ENCODE peak calls at places on chromosomes 3 and 15, in eight cellular contexts. One of them, this sample, is unnamed.

GRCh38 chr3:4376499-4376898 is 73.3 kb downstream of the SETMAR start:
- DNase-seq in astrocyte of the spinal cord: no peak
- DNase-seq in adrenal gland: no peak
- DNase-seq in HL-60: no peak
- DNase-seq in kidney: no peak
- DNase-seq in GM13976: no peak
- DNase-seq in BJ: no peak
- DNase-seq in fibroblast of villous mesenchyme: no peak
- DNase-seq in this sample: no peak

GRCh38 chr3:12656850-12657249 is 7.1 kb downstream of the RAF1 start:
- DNase-seq in adrenal gland: peak
- DNase-seq in kidney: no peak
- DNase-seq in HL-60: no peak
- DNase-seq in GM13976: no peak
- DNase-seq in BJ: no peak
- DNase-seq in fibroblast of villous mesenchyme: no peak
- DNase-seq in astrocyte of the spinal cord: no peak
- DNase-seq in this sample: no peak

GRCh38 chr15:43168192-43169107 is 16.8 kb upstream of the CCNDBP1 start:
- DNase-seq in fibroblast of villous mesenchyme: no peak
- DNase-seq in adrenal gland: no peak
- DNase-seq in GM13976: no peak
- DNase-seq in kidney: no peak
- DNase-seq in HL-60: no peak
- DNase-seq in BJ: no peak
- DNase-seq in astrocyte of the spinal cord: peak
- DNase-seq in this sample: no peak

GRCh38 chr3:121660356-121661171 is at the start of gene HCLS1:
- DNase-seq in fibroblast of villous mesenchyme: peak
- DNase-seq in kidney: peak
- DNase-seq in GM13976: peak
- DNase-seq in BJ: no peak
- DNase-seq in adrenal gland: peak
- DNase-seq in astrocyte of the spinal cord: no peak
- DNase-seq in HL-60: peak
- DNase-seq in this sample: peak

GRCh38 chr15:66389859-66390382 is 3.2 kb downstream of the MAP2K1 start:
- DNase-seq in BJ: no peak
- DNase-seq in adrenal gland: no peak
- DNase-seq in astrocyte of the spinal cord: no peak
- DNase-seq in kidney: no peak
- DNase-seq in fibroblast of villous mesenchyme: no peak
- DNase-seq in GM13976: no peak
- DNase-seq in HL-60: no peak
- DNase-seq in this sample: peak

GRCh38 chr15:42712584-42712983 is 24.3 kb downstream of the CDAN1 start:
- DNase-seq in kidney: no peak
- DNase-seq in fibroblast of villous mesenchyme: no peak
- DNase-seq in GM13976: no peak
- DNase-seq in astrocyte of the spinal cord: no peak
- DNase-seq in HL-60: no peak
- DNase-seq in adrenal gland: peak
- DNase-seq in BJ: no peak
- DNase-seq in this sample: no peak

GRCh38 chr15:47066386-47066785 is 650.9 kb upstream of the SEMA6D start:
- DNase-seq in HL-60: no peak
- DNase-seq in astrocyte of the spinal cord: no peak
- DNase-seq in BJ: no peak
- DNase-seq in fibroblast of villous mesenchyme: no peak
- DNase-seq in adrenal gland: no peak
- DNase-seq in kidney: no peak
- DNase-seq in GM13976: no peak
- DNase-seq in this sample: no peak

GRCh38 chr3:184145120-184145524 is 10.0 kb downstream of the EIF2B5 start:
- DNase-seq in kidney: peak
- DNase-seq in astrocyte of the spinal cord: peak
- DNase-seq in HL-60: peak
- DNase-seq in BJ: no peak
- DNase-seq in GM13976: no peak
- DNase-seq in fibroblast of villous mesenchyme: peak
- DNase-seq in adrenal gland: peak
- DNase-seq in this sample: peak

GRCh38 chr3:133463441-133463860 is 63.6 kb downstream of the BFSP2 start:
- DNase-seq in adrenal gland: no peak
- DNase-seq in kidney: no peak
- DNase-seq in BJ: no peak
- DNase-seq in fibroblast of villous mesenchyme: no peak
- DNase-seq in astrocyte of the spinal cord: no peak
- DNase-seq in GM13976: no peak
- DNase-seq in HL-60: no peak
- DNase-seq in this sample: no peak

DNA sequence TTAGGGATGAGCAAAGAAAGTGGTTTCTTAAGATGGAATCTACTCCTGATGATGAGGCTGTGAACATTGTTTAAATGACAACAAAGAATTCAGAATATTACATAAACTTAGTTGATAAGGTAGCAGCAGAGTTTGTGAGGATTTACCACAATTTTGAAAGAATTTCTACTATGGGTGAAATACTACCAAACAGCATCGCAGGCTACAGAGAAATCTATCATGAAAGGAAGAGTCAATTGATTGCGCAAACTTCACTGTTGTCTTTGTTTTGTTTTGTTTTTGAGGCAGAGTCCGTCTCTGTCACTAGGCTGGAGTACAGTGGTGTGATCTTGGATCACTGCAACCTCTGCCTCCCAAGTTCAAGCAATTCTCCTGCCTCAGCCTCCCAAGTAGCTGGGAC is 107.4 kb upstream of the SLC6A6 start:
- DNase-seq in adrenal gland: no peak
- DNase-seq in fibroblast of villous mesenchyme: no peak
- DNase-seq in HL-60: no peak
- DNase-seq in GM13976: no peak
- DNase-seq in kidney: no peak
- DNase-seq in astrocyte of the spinal cord: no peak
- DNase-seq in BJ: no peak
- DNase-seq in this sample: no peak
- TF ChIP-seq CTCF in adrenal gland: no peak
- TF ChIP-seq CTCF in fibroblast of villous mesenchyme: no peak
- TF ChIP-seq CTCF in HL-60: no peak
- TF ChIP-seq CTCF in GM13976: no peak
- TF ChIP-seq CTCF in kidney: no peak
- TF ChIP-seq CTCF in astrocyte of the spinal cord: no peak
- TF ChIP-seq CTCF in BJ: no peak
- TF ChIP-seq CTCF in this sample: no peak

DNA sequence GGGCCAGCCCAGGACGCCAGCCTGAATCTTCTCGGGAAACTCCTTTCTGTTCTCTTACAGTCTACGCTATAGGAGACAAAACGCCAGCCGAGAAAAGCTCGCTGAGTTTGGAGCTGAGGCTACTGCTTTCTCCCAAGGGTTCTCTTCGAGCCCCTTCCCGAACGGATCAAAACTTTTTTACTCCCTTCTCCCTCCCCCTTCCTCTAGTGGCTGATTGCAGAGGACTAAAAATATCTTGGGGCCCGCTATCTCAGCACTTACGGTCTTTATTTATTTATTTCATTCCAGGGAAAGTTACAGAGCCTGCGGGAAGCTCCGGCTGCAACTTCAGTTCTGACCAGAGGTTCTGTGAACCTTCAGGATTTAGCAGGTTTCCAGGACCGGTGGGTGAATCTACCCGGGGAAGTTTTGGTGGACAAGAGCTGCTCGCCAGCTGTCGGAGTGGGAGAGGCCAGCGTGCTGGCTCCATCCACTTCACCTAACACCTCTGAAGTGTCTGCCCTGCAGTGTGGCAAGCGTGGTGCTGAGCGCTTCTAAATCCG is 454 bp upstream of the PDZRN3 start:
- DNase-seq in adrenal gland: peak
- DNase-seq in HL-60: no peak
- DNase-seq in kidney: peak
- DNase-seq in fibroblast of villous mesenchyme: peak
- DNase-seq in astrocyte of the spinal cord: peak
- DNase-seq in BJ: no peak
- DNase-seq in GM13976: peak
- DNase-seq in this sample: no peak
- TF ChIP-seq CTCF in adrenal gland: no peak
- TF ChIP-seq CTCF in HL-60: no peak
- TF ChIP-seq CTCF in kidney: no peak
- TF ChIP-seq CTCF in fibroblast of villous mesenchyme: no peak
- TF ChIP-seq CTCF in astrocyte of the spinal cord: no peak
- TF ChIP-seq CTCF in BJ: no peak
- TF ChIP-seq CTCF in GM13976: no peak
- TF ChIP-seq CTCF in this sample: no peak

GRCh38 chr3:170062769-170063168 is 25.0 kb downstream of the GPR160 start:
- DNase-seq in adrenal gland: no peak
- DNase-seq in HL-60: no peak
- DNase-seq in fibroblast of villous mesenchyme: no peak
- DNase-seq in kidney: no peak
- DNase-seq in astrocyte of the spinal cord: no peak
- DNase-seq in BJ: no peak
- DNase-seq in GM13976: no peak
- DNase-seq in this sample: no peak
- TF ChIP-seq CTCF in adrenal gland: no peak
- TF ChIP-seq CTCF in HL-60: no peak
- TF ChIP-seq CTCF in fibroblast of villous mesenchyme: peak
- TF ChIP-seq CTCF in kidney: no peak
- TF ChIP-seq CTCF in astrocyte of the spinal cord: peak
- TF ChIP-seq CTCF in BJ: peak
- TF ChIP-seq CTCF in GM13976: no peak
- TF ChIP-seq CTCF in this sample: peak

DNA sequence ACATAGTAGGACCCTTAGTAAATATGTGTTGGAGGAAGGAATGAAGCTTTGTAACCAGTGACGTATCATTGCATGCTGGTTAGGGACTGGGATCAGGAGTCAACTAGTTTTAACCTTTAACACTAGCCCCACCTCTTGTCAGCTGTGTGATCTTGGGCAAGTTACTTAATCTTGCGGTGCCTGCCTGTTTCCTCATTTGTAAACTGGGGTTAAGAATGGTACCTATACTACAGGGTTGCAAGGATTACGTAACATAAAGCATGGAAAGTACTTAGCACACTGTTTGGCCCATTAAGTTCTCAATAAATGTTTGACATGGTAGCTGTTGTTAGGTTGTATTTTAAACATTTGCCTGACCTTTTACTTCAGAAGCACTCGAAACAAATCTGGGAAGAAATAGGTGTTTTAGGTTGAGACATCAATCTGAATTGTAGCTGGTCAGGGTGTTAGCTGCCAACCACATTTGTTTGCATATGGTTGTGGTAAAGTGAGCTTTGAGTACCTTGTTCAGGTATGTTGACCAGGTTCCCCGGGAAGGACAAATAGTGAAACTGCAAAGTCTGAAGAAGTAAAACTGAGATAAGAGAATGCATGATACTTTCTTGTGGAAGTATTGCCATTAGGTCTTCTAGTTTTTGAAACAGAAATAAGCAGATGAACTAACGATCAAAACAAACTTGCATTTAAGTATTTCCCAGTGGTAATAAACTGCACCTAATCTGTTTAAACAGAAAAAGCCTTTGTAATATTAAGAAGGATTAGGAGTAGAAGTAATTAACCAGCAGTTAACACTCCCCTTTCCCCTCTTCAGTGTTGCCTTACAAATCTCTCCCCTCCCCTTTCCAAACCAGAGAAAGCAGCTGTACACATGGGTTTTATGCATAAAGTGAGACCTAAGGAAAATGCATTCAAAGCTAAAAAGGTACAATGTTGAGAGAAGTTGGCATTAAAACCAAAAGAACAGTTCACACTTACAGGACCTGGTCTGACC is 25.8 kb upstream of the SCAANT1 start:
- DNase-seq in BJ: no peak
- DNase-seq in HL-60: peak
- DNase-seq in GM13976: no peak
- DNase-seq in kidney: no peak
- DNase-seq in adrenal gland: no peak
- DNase-seq in fibroblast of villous mesenchyme: peak
- DNase-seq in astrocyte of the spinal cord: no peak
- DNase-seq in this sample: peak
- TF ChIP-seq CTCF in BJ: no peak
- TF ChIP-seq CTCF in HL-60: no peak
- TF ChIP-seq CTCF in GM13976: no peak
- TF ChIP-seq CTCF in kidney: no peak
- TF ChIP-seq CTCF in adrenal gland: no peak
- TF ChIP-seq CTCF in fibroblast of villous mesenchyme: no peak
- TF ChIP-seq CTCF in astrocyte of the spinal cord: no peak
- TF ChIP-seq CTCF in this sample: no peak

GRCh38 chr15:79450648-79451047 is 18.5 kb downstream of the MINAR1 start:
- DNase-seq in adrenal gland: no peak
- DNase-seq in BJ: no peak
- DNase-seq in fibroblast of villous mesenchyme: no peak
- DNase-seq in GM13976: no peak
- DNase-seq in kidney: no peak
- DNase-seq in astrocyte of the spinal cord: no peak
- DNase-seq in HL-60: no peak
- DNase-seq in this sample: no peak
- TF ChIP-seq CTCF in adrenal gland: peak
- TF ChIP-seq CTCF in BJ: peak
- TF ChIP-seq CTCF in fibroblast of villous mesenchyme: peak
- TF ChIP-seq CTCF in GM13976: no peak
- TF ChIP-seq CTCF in kidney: no peak
- TF ChIP-seq CTCF in astrocyte of the spinal cord: peak
- TF ChIP-seq CTCF in HL-60: no peak
- TF ChIP-seq CTCF in this sample: no peak

DNA sequence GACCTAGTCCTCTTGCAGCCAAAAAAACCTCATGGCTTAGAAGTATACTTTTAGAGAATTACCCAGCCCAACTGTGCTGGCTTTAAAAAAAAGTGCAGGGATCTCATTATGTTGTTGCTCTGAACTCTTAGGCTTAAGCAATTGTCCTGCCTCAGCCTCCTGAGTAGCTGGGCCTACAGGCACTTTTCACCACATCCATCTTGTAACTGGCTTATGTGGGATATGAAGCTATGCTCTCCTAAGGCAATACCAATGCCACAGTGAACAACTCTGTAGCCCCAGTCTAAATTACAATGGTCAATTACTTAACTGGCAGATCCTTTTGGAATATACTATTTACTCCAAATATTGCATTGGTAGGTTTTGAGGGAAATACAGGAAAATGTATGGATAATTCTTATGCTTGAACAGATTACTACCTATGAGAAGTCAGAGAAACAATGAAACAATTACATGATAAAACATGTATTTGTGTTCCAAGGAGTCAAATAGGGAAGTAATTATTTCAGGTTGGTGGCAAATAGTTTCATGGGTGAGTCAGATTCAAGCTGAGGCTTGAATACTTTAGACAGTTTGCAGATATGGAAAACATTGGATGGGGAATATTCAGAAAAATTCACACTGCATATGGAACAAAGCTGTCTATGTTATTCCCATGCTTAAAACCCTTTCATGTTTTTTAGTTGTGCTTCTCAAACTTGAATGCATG is 34.6 kb upstream of the GPR149 start:
- DNase-seq in HL-60: no peak
- DNase-seq in kidney: no peak
- DNase-seq in fibroblast of villous mesenchyme: no peak
- DNase-seq in BJ: no peak
- DNase-seq in GM13976: no peak
- DNase-seq in adrenal gland: no peak
- DNase-seq in astrocyte of the spinal cord: no peak
- DNase-seq in this sample: no peak
- TF ChIP-seq CTCF in HL-60: no peak
- TF ChIP-seq CTCF in kidney: no peak
- TF ChIP-seq CTCF in fibroblast of villous mesenchyme: no peak
- TF ChIP-seq CTCF in BJ: no peak
- TF ChIP-seq CTCF in GM13976: no peak
- TF ChIP-seq CTCF in adrenal gland: no peak
- TF ChIP-seq CTCF in astrocyte of the spinal cord: no peak
- TF ChIP-seq CTCF in this sample: no peak

This sample was measured in GM12865.